ENCODE peak calls at places on chromosomes 3 and 15, in four cellular contexts. Y is activated CD8-positive, alpha-beta memory T cell treated with anti-CD3 and anti-CD28 coated beads for 24 hours; A is activated naive CD4-positive, alpha-beta T cell treated with anti-CD3 and anti-CD28 coated beads, Interleukin-2, amount 50 U/mL, for 16 hours; O is AG10803. C is an unnamed sample.

GRCh38 chr3:147388395-147389264 is 17.7 kb downstream of the ZIC4 start:
- DNase-seq in Y (no peak), A (no peak), O (no peak), C (no peak)

GRCh38 chr3:127304121-127304744 is 16.4 kb upstream of the PRR20G start:
- DNase-seq in Y (no peak), A (no peak), O (no peak), C (no peak)

GRCh38 chr3:168030488-168031054 is 65.2 kb downstream of the GOLIM4 start:
- DNase-seq in Y (no peak), A (no peak), O (no peak), C (no peak)

GRCh38 chr3:40877651-40878463 is 321.4 kb upstream of the CTNNB1 start:
- DNase-seq in Y (no peak), A (no peak), O (peak; percentile 68), C (peak; percentile 93)

GRCh38 chr3:6799264-6799915 is 61.5 kb upstream of the GRM7 start:
- DNase-seq in Y (no peak), A (peak; percentile 18), O (peak; percentile 1), C (no peak)

GRCh38 chr3:183114374-183114773 is 15.1 kb upstream of the MCCC1 start:
- DNase-seq in Y (no peak), A (no peak), O (no peak), C (no peak)

GRCh38 chr3:14991818-14992612 is 44.6 kb downstream of the NR2C2 start:
- DNase-seq in Y (no peak), A (no peak), O (no peak), C (no peak)

GRCh38 chr3:114660808-114661207 is 367.0 kb downstream of the TIGIT start:
- DNase-seq in Y (no peak), A (no peak), O (no peak), C (no peak)

GRCh38 chr3:177491301-177492031 is 294.2 kb upstream of the TBL1XR1 start:
- DNase-seq in Y (no peak), A (no peak), O (peak; percentile 38), C (peak; percentile 51)

GRCh38 chr15:29141908-29142747 is 127.5 kb downstream of the NSMCE3 start:
- DNase-seq in Y (no peak), A (no peak), O (no peak), C (peak; percentile 6)

GRCh38 chr3:182142928-182143327 is 431.2 kb downstream of the SOX2 start:
- DNase-seq in Y (no peak), A (no peak), O (no peak), C (no peak)

GRCh38 chr15:100810229-100810628 is 69.4 kb upstream of the ALDH1A3 start:
- DNase-seq in Y (no peak), A (no peak), O (no peak), C (no peak)

GRCh38 chr15:87672309-87672897 is 584.1 kb downstream of the NTRK3 start:
- DNase-seq in Y (no peak), A (no peak), O (peak; percentile 44), C (peak; percentile 74)